ENCODE peak calls at places on chromosomes 13 and 19, in eight cellular contexts. G, T, C, Z, Q, A, R and L are unnamed samples.

GRCh38 chr19:46381346-46381745 is 32.0 kb downstream of the CCDC8 start:
- DNase-seq in Z (no peak), R (no peak), Q (no peak), C (no peak), A (no peak), T (no peak), G (no peak), L (no peak)

GRCh38 chr19:7191946-7192691 is 102.1 kb downstream of the INSR start:
- DNase-seq in C (no peak), Q (no peak), G (no peak), A (peak), T (no peak), R (no peak), Z (peak), L (no peak)

GRCh38 chr19:1013218-1013617 is 7.7 kb downstream of the TMEM259 start:
- DNase-seq in C (no peak), Q (no peak), T (no peak), Z (no peak), G (no peak), A (no peak), R (no peak), L (no peak)

GRCh38 chr13:100088282-100088647 is 628 bp upstream of the PCCA start:
- DNase-seq in G (no peak), A (no peak), Q (no peak), Z (no peak), T (no peak), R (peak), C (no peak), L (no peak)

GRCh38 chr13:28750187-28751045 is 31.6 kb upstream of the SLC46A3 start:
- DNase-seq in R (peak), Q (no peak), T (no peak), A (no peak), G (no peak), C (no peak), Z (no peak), L (no peak)

GRCh38 chr13:35672611-35673010 is 196.1 kb upstream of the MAB21L1 start:
- DNase-seq in C (no peak), R (no peak), G (peak), Q (no peak), A (no peak), Z (peak), T (no peak), L (no peak)

GRCh38 chr19:39474139-39474620 is 6.5 kb upstream of the TIMM50 start:
- DNase-seq in C (peak), Z (no peak), A (peak), Q (peak), G (no peak), R (peak), T (no peak), L (no peak)

GRCh38 chr13:83634601-83635000 is 247.7 kb downstream of the SLITRK1 start:
- DNase-seq in G (no peak), T (no peak), C (no peak), Q (no peak), A (no peak), R (no peak), Z (no peak), L (no peak)

GRCh38 chr13:74443623-74444022 is 309.4 kb upstream of the KLF12 start:
- DNase-seq in A (no peak), R (no peak), Z (peak), C (peak), G (peak), T (no peak), Q (no peak), L (peak)

GRCh38 chr13:24176351-24177101 is 16.0 kb downstream of the SPATA13 start:
- DNase-seq in C (no peak), T (no peak), A (no peak), R (no peak), Q (no peak), G (no peak), Z (no peak), L (no peak)

GRCh38 chr19:32674153-32674958 is 624 bp downstream of the ANKRD27 start:
- DNase-seq in G (no peak), C (no peak), A (peak), Q (no peak), R (no peak), T (no peak), Z (no peak), L (no peak)

GRCh38 chr19:33206261-33207039 is 12.3 kb downstream of the LRP3 start:
- DNase-seq in Q (no peak), R (no peak), G (no peak), A (no peak), T (no peak), C (no peak), Z (no peak), L (no peak)

GRCh38 chr19:37855098-37855497 is 51.3 kb downstream of the WDR87 start:
- DNase-seq in T (no peak), C (peak), Q (peak), R (no peak), Z (no peak), G (no peak), A (no peak), L (no peak)

GRCh38 chr19:45569619-45570421 is 14.8 kb downstream of the OPA3 start:
- DNase-seq in C (peak), A (peak), T (no peak), Z (no peak), G (no peak), Q (peak), R (peak), L (no peak)

GRCh38 chr13:21076265-21076653 is 14.9 kb upstream of the LATS2 start:
- DNase-seq in Z (no peak), T (no peak), C (peak), A (peak), G (no peak), Q (no peak), R (peak), L (no peak)

GRCh38 chr19:56253737-56254136 is 18.8 kb upstream of the EDDM13 start:
- DNase-seq in G (peak), T (no peak), C (peak), Z (peak), A (peak), Q (no peak), R (no peak), L (peak)

GRCh38 chr19:47435196-47435595 is 15.9 kb upstream of the MEIS3 start:
- DNase-seq in Z (no peak), A (no peak), G (no peak), Q (no peak), T (no peak), R (no peak), C (no peak), L (no peak)

GRCh38 chr19:485583-486236 is 10.6 kb upstream of the MADCAM1 start:
- DNase-seq in Z (no peak), C (no peak), T (peak), G (no peak), Q (peak), R (no peak), A (no peak), L (no peak)

GRCh38 chr13:76871332-76871945 is 14.8 kb downstream of the KCTD12 start:
- DNase-seq in Z (no peak), G (no peak), R (no peak), A (no peak), Q (no peak), T (no peak), C (no peak), L (no peak)

GRCh38 chr19:4913996-4914735 is 4.9 kb downstream of the UHRF1 start:
- DNase-seq in Z (no peak), A (no peak), C (peak), T (no peak), Q (no peak), R (no peak), G (no peak), L (no peak)

GRCh38 chr13:80199067-80199466 is 141.9 kb downstream of the SPRY2 start:
- DNase-seq in C (no peak), Z (no peak), G (no peak), Q (no peak), R (no peak), T (no peak), A (no peak), L (no peak)

GRCh38 chr13:98706446-98707110 is 45.9 kb downstream of the SLC15A1 start:
- DNase-seq in A (no peak), G (no peak), R (no peak), C (no peak), Q (no peak), T (no peak), Z (no peak), L (peak)

GRCh38 chr19:49165865-49166301 is 8.3 kb downstream of the TRPM4 start:
- DNase-seq in T (no peak), Q (no peak), A (no peak), G (no peak), Z (no peak), C (no peak), R (peak), L (no peak)

GRCh38 chr13:64239372-64239771 is 2823.7 kb upstream of the PCDH20 start:
- DNase-seq in Q (no peak), T (no peak), Z (peak), R (no peak), G (peak), C (peak), A (no peak), L (no peak)

GRCh38 chr19:53881482-53882390 is at the start of gene PRKCG:
- DNase-seq in R (peak), G (no peak), C (no peak), T (no peak), A (peak), Q (peak), Z (no peak), L (no peak)

GRCh38 chr19:52648336-52648990 is 10.3 kb upstream of the ZNF83 start:
- DNase-seq in Z (no peak), G (peak), Q (no peak), C (peak), A (no peak), T (no peak), R (no peak), L (no peak)

GRCh38 chr19:30087381-30088138 is 145.5 kb downstream of the URI1 start:
- DNase-seq in A (no peak), T (no peak), G (no peak), C (no peak), Z (no peak), R (no peak), Q (no peak), L (no peak)

GRCh38 chr13:48775804-48776203 is 122.1 kb downstream of the CYSLTR2 start:
- DNase-seq in Q (no peak), R (no peak), G (peak), A (no peak), C (peak), Z (peak), T (no peak), L (peak)

GRCh38 chr19:31378404-31378803 is 29.2 kb upstream of the TSHZ3 start:
- DNase-seq in A (no peak), R (no peak), C (peak), T (no peak), G (peak), Q (peak), Z (peak), L (no peak)

GRCh38 chr19:41945135-41945766 is 13.9 kb downstream of the RABAC1 start:
- DNase-seq in Q (no peak), G (no peak), R (no peak), A (no peak), C (no peak), Z (no peak), T (no peak), L (no peak)

DNA sequence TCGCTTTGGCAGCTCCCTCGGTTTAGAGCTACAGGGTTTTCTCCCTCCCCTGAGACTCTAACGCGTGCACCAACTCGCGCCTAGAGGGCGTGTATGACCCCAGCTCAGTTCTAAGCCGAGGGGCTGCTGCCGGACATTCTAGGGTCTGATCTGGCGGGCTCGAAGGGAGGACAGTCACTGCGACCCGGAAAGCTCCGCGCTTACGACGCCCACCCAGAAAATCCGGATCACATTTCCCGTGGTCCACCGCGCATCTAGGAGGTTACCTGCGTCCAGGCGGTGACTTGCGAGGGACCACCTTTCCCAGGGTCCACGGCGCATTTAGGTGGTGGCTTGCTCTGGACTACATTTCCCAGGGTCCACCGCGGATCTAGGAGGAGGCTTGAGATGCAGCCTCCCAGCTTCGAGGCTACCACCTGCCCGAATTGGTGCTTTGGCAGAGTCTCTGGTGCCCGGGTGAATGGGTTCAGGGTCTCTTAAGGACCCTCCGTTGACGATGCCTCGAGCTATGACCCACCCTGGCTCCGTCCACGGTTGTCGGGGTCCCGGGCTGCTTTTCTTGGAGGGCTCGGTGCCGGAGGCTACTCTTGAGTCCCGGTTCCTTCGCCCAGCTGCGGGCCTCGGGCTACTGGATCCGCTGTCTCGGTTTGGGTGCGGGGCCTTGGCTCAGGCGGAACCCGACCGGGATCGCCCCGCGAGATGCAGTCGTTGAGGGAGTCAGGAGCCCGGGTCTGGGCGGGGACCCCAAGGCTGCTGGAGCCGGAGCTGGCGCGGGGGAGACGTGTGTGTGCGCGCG is 30.5 kb downstream of the ZNF146 start:
- DNase-seq in R (peak), C (peak), Q (no peak), Z (no peak), T (no peak), A (no peak), G (no peak), L (no peak)
- H3K4me3 ChIP-seq in R (peak), C (peak), Q (peak), Z (peak), T (peak), A (no peak), G (peak), L (peak)

DNA sequence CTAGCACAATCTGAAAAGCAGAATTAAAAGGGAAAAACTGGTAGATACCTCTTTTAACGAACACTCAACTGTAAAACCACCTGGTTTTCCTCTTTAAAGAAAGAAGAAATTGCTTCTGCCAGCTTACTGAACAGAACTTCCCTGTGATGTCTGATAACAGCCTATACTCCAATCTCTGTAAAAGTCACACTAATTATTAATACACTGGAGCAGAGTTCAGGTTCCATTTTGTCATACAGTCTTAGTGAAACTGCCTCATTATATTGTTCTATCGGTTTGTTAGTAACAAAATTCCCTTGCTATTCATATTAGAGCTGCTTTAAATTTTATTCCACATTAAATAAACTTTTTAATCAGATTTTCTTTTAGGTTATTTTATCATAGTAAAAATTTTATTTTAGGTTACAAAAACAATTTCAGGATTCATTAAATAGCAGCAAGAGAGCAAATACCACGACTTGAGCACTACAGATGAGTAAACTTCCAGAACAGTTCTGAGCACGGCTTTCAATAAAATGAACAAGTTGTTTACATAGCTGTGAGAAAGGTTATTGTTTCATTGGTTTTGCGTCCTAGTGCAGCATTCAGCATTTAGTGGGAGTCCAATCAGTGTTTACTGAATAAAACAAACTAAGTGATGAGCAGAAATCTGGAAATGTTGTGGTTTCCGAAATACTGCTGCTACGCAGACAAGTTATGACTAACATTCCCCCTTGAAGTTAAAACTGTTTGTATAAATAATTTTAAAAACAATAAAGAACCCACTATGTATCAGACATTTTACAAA is 251.3 kb upstream of the STARD13 start:
- DNase-seq in A (no peak), G (peak), R (no peak), C (peak), T (no peak), Q (no peak), Z (no peak), L (no peak)
- TF ChIP-seq CTCF in A (no peak), G (no peak), R (no peak), C (no peak), T (no peak), Q (no peak), Z (no peak), L (no peak)

GRCh38 chr13:66528139-66528538 is 702.0 kb downstream of the PCDH9 start:
- DNase-seq in C (no peak), Z (no peak), G (no peak), Q (no peak), T (no peak), R (no peak), A (no peak), L (no peak)

GRCh38 chr13:66532146-66532545 is 698.0 kb downstream of the PCDH9 start:
- DNase-seq in R (no peak), T (no peak), C (peak), G (no peak), Z (peak), A (no peak), Q (no peak), L (no peak)

GRCh38 chr13:66530686-66531085 is 699.5 kb downstream of the PCDH9 start:
- DNase-seq in T (no peak), R (no peak), Q (no peak), C (no peak), Z (no peak), A (no peak), G (no peak), L (no peak)

GRCh38 chr13:66530158-66530557 is 700.0 kb downstream of the PCDH9 start:
- DNase-seq in A (no peak), G (no peak), Q (no peak), C (no peak), T (no peak), Z (no peak), R (no peak), L (no peak)

GRCh38 chr13:66528903-66529576 is 701.1 kb downstream of the PCDH9 start:
- DNase-seq in C (no peak), Z (no peak), Q (no peak), A (no peak), R (no peak), T (no peak), G (no peak), L (no peak)
- H3K4me3 ChIP-seq in C (no peak), Z (no peak), Q (no peak), A (no peak), R (no peak), T (no peak), G (no peak), L (no peak)

DNA sequence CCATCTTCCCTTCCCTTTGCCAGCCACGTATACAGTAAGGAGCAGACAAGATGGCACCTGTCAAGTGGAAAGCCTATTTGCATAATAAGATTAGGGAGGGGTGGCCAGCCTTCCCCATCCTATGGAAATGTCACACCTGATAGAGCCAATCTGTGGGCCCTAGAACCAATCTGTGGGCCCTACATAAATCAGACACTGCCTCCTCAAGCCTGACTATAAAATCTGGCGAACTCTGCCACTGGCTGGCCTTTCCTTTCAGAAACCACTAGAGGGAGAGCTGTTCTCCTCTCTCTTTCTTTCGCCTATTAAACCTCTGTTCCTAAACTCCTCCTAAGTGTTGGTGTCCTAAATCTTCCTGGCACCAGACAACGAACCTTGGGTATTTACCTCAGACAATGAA is 231.5 kb upstream of the KLHL1 start:
- DNase-seq in Z (no peak), Q (no peak), G (no peak), A (peak), R (peak), C (no peak), T (no peak), L (no peak)
- TF ChIP-seq CTCF in Z (no peak), Q (no peak), G (no peak), A (peak), R (peak), C (no peak), T (no peak), L (peak)

GRCh38 chr19:16351133-16351809 is 26.6 kb downstream of the KLF2 start:
- DNase-seq in G (no peak), T (no peak), A (no peak), C (no peak), Q (no peak), Z (peak), R (no peak), L (no peak)
- H3K4me3 ChIP-seq in G (no peak), T (no peak), A (no peak), C (no peak), Q (no peak), Z (no peak), R (no peak), L (no peak)

GRCh38 chr13:91184244-91184926 is 163.1 kb upstream of the MIR17HG start:
- DNase-seq in G (no peak), C (no peak), Q (no peak), T (no peak), A (no peak), R (no peak), Z (no peak), L (no peak)

GRCh38 chr13:91181892-91182291 is 165.6 kb upstream of the MIR17HG start:
- DNase-seq in T (no peak), R (no peak), C (no peak), Z (no peak), G (no peak), A (no peak), Q (no peak), L (no peak)

GRCh38 chr13:91187522-91187921 is 160.0 kb upstream of the MIR17HG start:
- DNase-seq in Z (no peak), R (no peak), T (no peak), Q (no peak), C (no peak), G (no peak), A (no peak), L (no peak)

GRCh38 chr13:91185294-91185863 is 162.1 kb upstream of the MIR17HG start:
- DNase-seq in Q (no peak), R (no peak), G (no peak), A (peak), Z (no peak), T (no peak), C (peak), L (no peak)
- TF ChIP-seq CTCF in Q (peak), R (peak), G (no peak), A (peak), Z (no peak), T (no peak), C (peak), L (peak)

GRCh38 chr19:12884627-12884925 is 2.4 kb downstream of the KLF1 start:
- DNase-seq in C (no peak), Q (no peak), A (no peak), Z (no peak), G (no peak), R (no peak), T (no peak), L (no peak)
- H3K4me3 ChIP-seq in C (no peak), Q (peak), A (no peak), Z (no peak), G (no peak), R (peak), T (no peak), L (no peak)